ENCODE peak calls at places on chromosomes 12 and 14, in ten cellular contexts. V, J, K, T, D, O, Q, M, Z and N are unnamed samples.

GRCh38 chr14:94342334-94342934 is 19.3 kb upstream of the SERPINA6 start:
- DNase-seq in V (peak; percentile 94), K (no peak), Q (peak; percentile 98), Z (peak; percentile 76), O (no peak), T (peak; percentile 100), D (no peak), J (peak; percentile 99), M (no peak), N (no peak)

GRCh38 chr14:35140718-35141581 is 18.6 kb downstream of the PRORP start:
- DNase-seq in M (peak; percentile 62), V (no peak), T (peak; percentile 62), D (no peak), J (no peak), Q (no peak), O (no peak), K (no peak), Z (no peak), N (no peak)

GRCh38 chr12:95796982-95797289 is 6.4 kb upstream of the NTN4 start:
- DNase-seq in Z (no peak), M (no peak), K (no peak), T (peak; percentile 47), V (no peak), D (no peak), Q (no peak), O (no peak), J (no peak), N (no peak)

GRCh38 chr14:106843951-106844483 is 1317.6 kb downstream of the TMEM121 start:
- DNase-seq in Z (no peak), J (no peak), K (no peak), Q (no peak), V (no peak), O (no peak), D (no peak), M (peak; percentile 17), T (no peak), N (no peak)

GRCh38 chr12:54386781-54387467 is 2.4 kb upstream of the ZNF385A start:
- DNase-seq in O (no peak), T (no peak), J (no peak), Q (no peak), M (no peak), V (no peak), K (no peak), Z (no peak), D (no peak), N (no peak)

GRCh38 chr12:10031318-10031717 is 836 bp downstream of the CLEC9A start:
- DNase-seq in J (peak; percentile 73), T (no peak), Q (no peak), V (no peak), D (no peak), K (no peak), Z (no peak), O (no peak), M (no peak), N (no peak)

GRCh38 chr12:12693111-12693671 is 2.8 kb downstream of the GPR19 start:
- DNase-seq in Z (no peak), O (no peak), D (no peak), K (no peak), M (no peak), J (no peak), T (no peak), Q (no peak), V (no peak), N (no peak)

GRCh38 chr12:104573-105081 is 38.1 kb downstream of the IQSEC3 start:
- DNase-seq in Q (no peak), V (no peak), D (no peak), T (no peak), J (no peak), K (no peak), O (no peak), M (peak; percentile 24), Z (no peak), N (no peak)

GRCh38 chr12:127162307-127162706 is 1104.7 kb upstream of the TMEM132C start:
- DNase-seq in T (no peak), J (no peak), D (peak; percentile 1), V (no peak), M (no peak), Q (no peak), Z (no peak), K (no peak), O (no peak), N (no peak)

GRCh38 chr14:53044486-53044885 is 93.6 kb upstream of the FERMT2 start:
- DNase-seq in M (no peak), J (peak; percentile 78), Z (no peak), K (no peak), Q (no peak), T (peak; percentile 78), O (no peak), V (no peak), D (no peak), N (no peak)

GRCh38 chr12:117038919-117039318 is 60.3 kb downstream of the TESC start:
- DNase-seq in M (no peak), Q (no peak), Z (no peak), K (no peak), T (no peak), V (peak; percentile 12), D (no peak), J (no peak), O (no peak), N (no peak)

GRCh38 chr14:77559381-77559780 is 57.1 kb downstream of the SPTLC2 start:
- DNase-seq in K (no peak), D (no peak), M (no peak), O (no peak), Z (no peak), V (no peak), T (no peak), J (no peak), Q (no peak), N (no peak)